ENCODE peak calls at places on chromosomes 3 and 15, in five cellular contexts. F is ovary, J is upper lobe of right lung, G is mucosa of descending colon, X is breast epithelium. N is an unnamed sample.

GRCh38 chr3:112499328-112499727 is at the start of gene BTLA:
- DNase-seq in G (no peak), X (no peak), J (no peak), F (no peak), N (no peak)

GRCh38 chr3:162538466-162538865 is 1041.9 kb downstream of the OTOL1 start:
- DNase-seq in G (no peak), J (no peak), X (no peak), F (no peak), N (no peak)

GRCh38 chr15:33242165-33242564 is 47.7 kb upstream of the FMN1 start:
- DNase-seq in X (no peak), J (no peak), F (no peak), G (no peak), N (no peak)

GRCh38 chr3:40201770-40202169 is 107.7 kb upstream of the EIF1B start:
- DNase-seq in F (no peak), J (no peak), G (no peak), X (no peak), N (no peak)

GRCh38 chr3:99126291-99126690 is 224.8 kb upstream of the DCBLD2 start:
- DNase-seq in J (no peak), F (no peak), X (no peak), G (no peak), N (no peak)

GRCh38 chr15:45638641-45639040 is 3.8 kb downstream of the SQOR start:
- DNase-seq in J (no peak), F (no peak), G (no peak), X (no peak), N (no peak)

GRCh38 chr3:124656531-124656930 is 73.7 kb upstream of the UMPS start:
- DNase-seq in G (no peak), F (no peak), X (no peak), J (no peak), N (no peak)

GRCh38 chr3:86175593-86175992 is 815.4 kb downstream of the VGLL3 start:
- DNase-seq in X (no peak), G (no peak), F (no peak), J (no peak), N (no peak)

GRCh38 chr15:55791576-55792400 is 48.8 kb upstream of the PRTG start:
- DNase-seq in G (no peak), J (peak; percentile 78), X (no peak), F (no peak), N (no peak)

GRCh38 chr3:141065258-141065657 is 14.1 kb downstream of the SPSB4 start:
- DNase-seq in G (no peak), F (no peak), X (no peak), J (peak; percentile 30), N (no peak)

GRCh38 chr3:106765342-106765741 is 611.9 kb upstream of the CCDC54 start:
- DNase-seq in X (no peak), F (no peak), G (no peak), J (no peak), N (no peak)
- H3K9me3 ChIP-seq in X (no peaks in the 10 kb centered on the region), F (no peaks in the 10 kb centered on the region), G (no peaks in the 10 kb centered on the region), J (no peaks in the 10 kb centered on the region), N (no peaks in the 10 kb centered on the region)

DNA sequence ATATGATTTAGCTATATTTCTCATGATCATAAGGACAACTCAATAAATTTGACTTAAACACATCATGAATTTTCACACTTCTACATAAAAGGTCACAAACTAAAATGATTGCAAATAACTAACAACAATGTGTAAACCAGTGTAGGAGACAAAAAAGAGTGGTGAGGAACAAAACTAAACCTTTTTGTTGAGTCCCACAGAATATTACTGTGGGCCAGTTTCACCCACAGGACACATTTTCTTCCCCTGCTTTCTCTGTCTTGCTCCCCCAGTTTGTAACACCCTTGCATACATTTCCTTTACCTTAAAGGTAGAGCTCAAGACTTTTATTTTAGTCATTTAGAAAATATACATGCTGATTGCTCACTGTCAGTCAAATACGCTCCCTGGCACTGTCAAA is 130.9 kb upstream of the GOLGA6L6 start:
- DNase-seq in X (no peak), F (no peak), J (no peak), G (no peak), N (no peak)
- H3K9me3 ChIP-seq in X (no peaks in the 10 kb centered on the region), F (no peaks in the 10 kb centered on the region), J (no peaks in the 10 kb centered on the region), G (no peaks in the 10 kb centered on the region), N (no peaks in the 10 kb centered on the region)

DNA sequence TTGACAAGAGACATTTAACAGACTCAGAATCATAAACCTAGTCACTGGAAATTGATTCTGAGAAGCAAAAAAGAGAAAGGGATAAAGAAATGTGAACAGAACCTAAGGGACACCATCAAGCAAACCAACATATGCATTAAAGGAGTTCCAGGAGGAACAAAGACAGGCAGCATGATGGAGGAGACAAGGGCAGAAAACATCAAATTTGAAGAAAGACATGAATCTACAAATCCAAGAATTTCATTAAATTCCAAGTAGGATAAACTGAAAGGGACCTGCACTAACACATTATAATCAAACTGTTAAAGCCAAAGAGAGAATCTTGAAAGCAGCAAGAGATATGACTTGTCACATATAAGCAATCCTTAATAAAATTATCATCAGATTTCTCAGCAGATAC is 122.3 kb downstream of the STT3B start:
- DNase-seq in F (no peak), G (no peak), J (no peak), X (no peak), N (no peak)
- H3K9me3 ChIP-seq in F (no peaks in the 10 kb centered on the region), G (peaks cover 70% of the 10 kb centered on the region), J (peaks cover 42% of the 10 kb centered on the region), X (peaks cover 65% of the 10 kb centered on the region), N (peaks cover 29% of the 10 kb centered on the region)

DNA sequence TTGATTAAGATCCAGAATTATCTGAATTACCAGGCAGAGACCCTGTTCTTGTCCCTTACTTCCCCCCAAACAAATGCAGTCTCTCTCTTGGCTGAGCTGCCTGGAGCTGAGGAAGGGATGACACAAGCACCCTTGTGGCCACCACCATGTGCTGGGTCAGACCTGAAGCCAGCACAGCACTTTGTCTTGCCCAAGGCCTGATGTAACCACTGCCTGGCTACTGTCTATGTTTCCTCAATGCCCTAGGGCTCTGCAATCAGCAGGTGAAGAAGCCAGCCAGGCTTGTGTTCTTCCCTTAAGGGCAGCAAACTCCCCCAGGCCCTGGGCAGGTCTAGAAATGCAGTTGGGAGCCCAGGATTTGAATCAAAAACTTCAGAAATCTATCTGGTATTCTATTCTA is 15.8 kb upstream of the CASR start:
- DNase-seq in G (no peak), J (no peak), F (no peak), X (no peak), N (no peak)
- H3K9me3 ChIP-seq in G (no peaks in the 10 kb centered on the region), J (no peaks in the 10 kb centered on the region), F (no peaks in the 10 kb centered on the region), X (no peaks in the 10 kb centered on the region), N (no peaks in the 10 kb centered on the region)

GRCh38 chr3:42911551-42911950 is 5.6 kb downstream of the ZNF662 start:
- DNase-seq in J (no peak), F (no peak), G (no peak), X (no peak), N (no peak)
- H3K9me3 ChIP-seq in J (peaks cover 45% of the 10 kb centered on the region), F (peaks cover 42% of the 10 kb centered on the region), G (peaks cover 39% of the 10 kb centered on the region), X (peaks cover 51% of the 10 kb centered on the region), N (no peaks in the 10 kb centered on the region)

GRCh38 chr3:3783675-3784074 is 15.6 kb upstream of the LRRN1 start:
- DNase-seq in J (no peak), X (no peak), G (no peak), F (no peak), N (no peak)
- H3K9me3 ChIP-seq in J (no peaks in the 10 kb centered on the region), X (no peaks in the 10 kb centered on the region), G (no peaks in the 10 kb centered on the region), F (no peaks in the 10 kb centered on the region), N (no peaks in the 10 kb centered on the region)

N was measured in T-helper 17 cell.